ENCODE peak calls at places on chromosome 1, in eight cellular contexts. G is stimulated activated CD8-positive, alpha-beta memory T cell treated with anti-CD3 and anti-CD28 coated beads, Interleukin-12 subunit alpha, Interleukin-12 subunit beta, amount 100 ng/mL, for 4 hours; C is neuronal stem cell; I is T-helper 9 cell; Y is A549; Q is colonic mucosa; L is GM23248; N is aorta. B is an unnamed sample.

GRCh38 chr1:185837711-185838110 is 103.5 kb downstream of the HMCN1 start:
- DNase-seq in C (no peak), G (no peak), Y (no peak), Q (no peak), I (no peak), N (no peak), L (no peak), B (no peak)

GRCh38 chr1:160068231-160068630 is 1.7 kb downstream of the KCNJ10 start:
- DNase-seq in G (no peak), Q (no peak), Y (no peak), C (no peak), L (no peak), N (no peak), I (no peak), B (no peak)

GRCh38 chr1:230113605-230114241 is 46.7 kb downstream of the GALNT2 start:
- DNase-seq in Y (no peak), N (peak; percentile 64), Q (no peak), L (peak; percentile 97), I (no peak), C (no peak), G (no peak), B (no peak)

GRCh38 chr1:190258003-190258402 is 219.7 kb downstream of the BRINP3 start:
- DNase-seq in N (peak; percentile 29), Q (no peak), C (no peak), G (no peak), Y (no peak), L (no peak), I (no peak), B (no peak)

GRCh38 chr1:5267603-5268235 is 613.3 kb downstream of the AJAP1 start:
- DNase-seq in I (no peak), N (no peak), G (no peak), C (peak; percentile 30), Y (no peak), Q (no peak), L (no peak), B (peak; percentile 64)

GRCh38 chr1:43058545-43059360 is 100.1 kb upstream of the SLC2A1 start:
- DNase-seq in C (no peak), G (no peak), I (no peak), N (peak; percentile 73), L (peak; percentile 55), Y (no peak), Q (no peak), B (no peak)

GRCh38 chr1:185244015-185244747 is 72.9 kb downstream of the IVNS1ABP start:
- DNase-seq in Y (no peak), L (peak; percentile 85), G (peak; percentile 49), C (no peak), I (no peak), N (no peak), Q (no peak), B (no peak)

GRCh38 chr1:232854786-232855185 is 49.6 kb downstream of the MAP10 start:
- DNase-seq in C (no peak), Q (no peak), I (no peak), Y (no peak), G (no peak), N (no peak), L (peak; percentile 7), B (no peak)

GRCh38 chr1:113375878-113376277 is 14.4 kb upstream of the MAGI3 start:
- DNase-seq in N (no peak), C (no peak), Q (no peak), G (no peak), Y (no peak), L (no peak), I (no peak), B (no peak)

GRCh38 chr1:41658444-41659158 is 174.1 kb upstream of the EDN2 start:
- DNase-seq in G (no peak), I (no peak), Y (no peak), N (peak; percentile 72), Q (no peak), C (no peak), L (no peak), B (no peak)

GRCh38 chr1:42167611-42168396 is 3.3 kb upstream of the GUCA2A start:
- DNase-seq in L (no peak), N (no peak), C (no peak), Y (no peak), I (no peak), G (no peak), Q (peak; percentile 61), B (no peak)

B was measured in ecto neural progenitor cell.